ENCODE peak calls at places on chromosomes 12 and 14, in seven cellular contexts. One of them, this sample, is unnamed.

GRCh38 chr12:25236190-25236589 is 14.5 kb downstream of the KRAS start:
- DNase-seq in neural progenitor cell: no peak
- DNase-seq in RWPE2: no peak
- DNase-seq in AG09309: no peak
- DNase-seq in fibroblast of pulmonary artery: peak; percentile 20
- DNase-seq in nephron progenitor cell: no peak
- DNase-seq in AG09319: no peak
- DNase-seq in this sample: no peak

GRCh38 chr12:47799357-47799955 is 20.2 kb downstream of the HDAC7 start:
- DNase-seq in neural progenitor cell: peak; percentile 74
- DNase-seq in AG09319: no peak
- DNase-seq in fibroblast of pulmonary artery: no peak
- DNase-seq in AG09309: no peak
- DNase-seq in RWPE2: no peak
- DNase-seq in nephron progenitor cell: no peak
- DNase-seq in this sample: no peak

GRCh38 chr14:54325766-54326165 is 71.0 kb upstream of the CDKN3 start:
- DNase-seq in RWPE2: no peak
- DNase-seq in neural progenitor cell: no peak
- DNase-seq in nephron progenitor cell: no peak
- DNase-seq in AG09319: no peak
- DNase-seq in fibroblast of pulmonary artery: no peak
- DNase-seq in AG09309: no peak
- DNase-seq in this sample: no peak

GRCh38 chr12:131009595-131010270 is 56.0 kb downstream of the ADGRD1 start:
- DNase-seq in AG09319: no peak
- DNase-seq in fibroblast of pulmonary artery: no peak
- DNase-seq in RWPE2: peak; percentile 20
- DNase-seq in nephron progenitor cell: no peak
- DNase-seq in neural progenitor cell: no peak
- DNase-seq in AG09309: no peak
- DNase-seq in this sample: no peak

GRCh38 chr14:68849416-68849815 is 56.5 kb upstream of the ZFP36L1 start:
- DNase-seq in RWPE2: no peak
- DNase-seq in fibroblast of pulmonary artery: no peak
- DNase-seq in neural progenitor cell: no peak
- DNase-seq in AG09319: no peak
- DNase-seq in AG09309: no peak
- DNase-seq in nephron progenitor cell: no peak
- DNase-seq in this sample: no peak

GRCh38 chr12:64395739-64396138 is 5.2 kb upstream of the C12orf56 start:
- DNase-seq in AG09309: no peak
- DNase-seq in nephron progenitor cell: no peak
- DNase-seq in AG09319: no peak
- DNase-seq in neural progenitor cell: no peak
- DNase-seq in RWPE2: no peak
- DNase-seq in fibroblast of pulmonary artery: peak; percentile 61
- DNase-seq in this sample: no peak

GRCh38 chr12:104886418-104887401 is 71.4 kb downstream of the SLC41A2 start:
- DNase-seq in nephron progenitor cell: no peak
- DNase-seq in neural progenitor cell: no peak
- DNase-seq in AG09319: no peak
- DNase-seq in AG09309: no peak
- DNase-seq in RWPE2: no peak
- DNase-seq in fibroblast of pulmonary artery: peak; percentile 72
- DNase-seq in this sample: no peak

GRCh38 chr12:69068431-69068830 is 135.5 kb upstream of the CPM start:
- DNase-seq in RWPE2: no peak
- DNase-seq in neural progenitor cell: no peak
- DNase-seq in fibroblast of pulmonary artery: peak; percentile 26
- DNase-seq in AG09319: no peak
- DNase-seq in nephron progenitor cell: no peak
- DNase-seq in AG09309: no peak
- DNase-seq in this sample: no peak

GRCh38 chr12:18690653-18691052 is 47.2 kb downstream of the PLCZ1 start:
- DNase-seq in AG09309: peak; percentile 27
- DNase-seq in neural progenitor cell: no peak
- DNase-seq in fibroblast of pulmonary artery: peak; percentile 72
- DNase-seq in RWPE2: peak; percentile 34
- DNase-seq in AG09319: no peak
- DNase-seq in nephron progenitor cell: no peak
- DNase-seq in this sample: no peak

GRCh38 chr12:92034858-92035401 is 110.7 kb downstream of the BTG1 start:
- DNase-seq in RWPE2: peak; percentile 76
- DNase-seq in AG09309: peak; percentile 14
- DNase-seq in fibroblast of pulmonary artery: peak; percentile 66
- DNase-seq in AG09319: peak; percentile 42
- DNase-seq in nephron progenitor cell: peak; percentile 11
- DNase-seq in neural progenitor cell: no peak
- DNase-seq in this sample: peak; percentile 36

GRCh38 chr14:100473249-100473648 is 114.0 kb downstream of the BEGAIN start:
- DNase-seq in nephron progenitor cell: no peak
- DNase-seq in AG09309: no peak
- DNase-seq in AG09319: no peak
- DNase-seq in fibroblast of pulmonary artery: no peak
- DNase-seq in neural progenitor cell: no peak
- DNase-seq in RWPE2: no peak
- DNase-seq in this sample: no peak

GRCh38 chr12:57751788-57752667 is at the start of gene CDK4:
- DNase-seq in AG09319: peak; percentile 99
- DNase-seq in fibroblast of pulmonary artery: peak; percentile 100
- DNase-seq in RWPE2: peak; percentile 99
- DNase-seq in nephron progenitor cell: peak; percentile 99
- DNase-seq in neural progenitor cell: peak; percentile 100
- DNase-seq in AG09309: peak; percentile 98
- DNase-seq in this sample: peak; percentile 99

GRCh38 chr12:48883305-48884171 is 17.9 kb upstream of the RND1 start:
- DNase-seq in neural progenitor cell: peak; percentile 98
- DNase-seq in AG09319: no peak
- DNase-seq in fibroblast of pulmonary artery: peak; percentile 63
- DNase-seq in RWPE2: no peak
- DNase-seq in AG09309: no peak
- DNase-seq in nephron progenitor cell: no peak
- DNase-seq in this sample: no peak

GRCh38 chr12:53941750-53942149 is 3.1 kb downstream of the HOXC13 start:
- DNase-seq in AG09319: no peak
- DNase-seq in RWPE2: no peak
- DNase-seq in neural progenitor cell: no peak
- DNase-seq in fibroblast of pulmonary artery: no peak
- DNase-seq in AG09309: no peak
- DNase-seq in nephron progenitor cell: no peak
- DNase-seq in this sample: no peak

GRCh38 chr12:131775904-131776889 is 52.0 kb upstream of the MMP17 start:
- DNase-seq in fibroblast of pulmonary artery: no peak
- DNase-seq in nephron progenitor cell: no peak
- DNase-seq in AG09319: no peak
- DNase-seq in RWPE2: no peak
- DNase-seq in neural progenitor cell: no peak
- DNase-seq in AG09309: no peak
- DNase-seq in this sample: no peak

GRCh38 chr14:84162658-84163057 is 1367.3 kb upstream of the FLRT2 start:
- DNase-seq in RWPE2: no peak
- DNase-seq in neural progenitor cell: no peak
- DNase-seq in fibroblast of pulmonary artery: no peak
- DNase-seq in AG09319: no peak
- DNase-seq in AG09309: no peak
- DNase-seq in nephron progenitor cell: no peak
- DNase-seq in this sample: no peak

GRCh38 chr12:124463341-124463861 is 104.0 kb downstream of the NCOR2 start:
- DNase-seq in RWPE2: no peak
- DNase-seq in fibroblast of pulmonary artery: no peak
- DNase-seq in nephron progenitor cell: no peak
- DNase-seq in AG09319: no peak
- DNase-seq in AG09309: no peak
- DNase-seq in neural progenitor cell: peak; percentile 90
- DNase-seq in this sample: no peak

This sample was measured in brain pericyte.